ENCODE peak calls at places on chromosomes 1 and 21, in nine cellular contexts. D, A, X, W, Z, U, L, B and C are unnamed samples.

GRCh38 chr1:14539953-14540563 is 58.4 kb upstream of the KAZN start:
- DNase-seq in D (no peak), A (no peak), X (no peak), W (no peak), Z (no peak), U (no peak), L (no peak), B (no peak), C (no peak)

GRCh38 chr1:202501281-202501680 is 152.8 kb downstream of the PPP1R12B start:
- DNase-seq in D (no peak), A (peak; percentile 39), X (no peak), W (no peak), Z (no peak), U (no peak), L (no peak), B (peak; percentile 8), C (peak; percentile 10)

GRCh38 chr1:198560093-198560638 is 19.7 kb upstream of the ATP6V1G3 start:
- DNase-seq in D (no peak), A (no peak), X (no peak), W (no peak), Z (no peak), U (no peak), L (no peak), B (no peak), C (no peak)

GRCh38 chr1:200894712-200895447 is at the start of gene INAVA:
- DNase-seq in D (peak; percentile 63), A (no peak), X (peak; percentile 82), W (no peak), Z (no peak), U (no peak), L (no peak), B (no peak), C (no peak)

GRCh38 chr1:41679994-41680393 is 195.5 kb upstream of the EDN2 start:
- DNase-seq in D (no peak), A (no peak), X (peak; percentile 28), W (no peak), Z (no peak), U (no peak), L (no peak), B (no peak), C (no peak)

GRCh38 chr1:22861764-22862440 is 110.8 kb downstream of the LACTBL1 start:
- DNase-seq in D (no peak), A (no peak), X (no peak), W (no peak), Z (no peak), U (no peak), L (peak; percentile 13), B (peak; percentile 35), C (no peak)

GRCh38 chr1:158145173-158145719 is 35.4 kb upstream of the CD1D start:
- DNase-seq in D (peak; percentile 65), A (no peak), X (no peak), W (no peak), Z (peak; percentile 16), U (no peak), L (peak; percentile 75), B (no peak), C (no peak)

GRCh38 chr21:45505416-45506021 is 36.7 kb downstream of the SLC19A1 start:
- DNase-seq in D (no peak), A (no peak), X (peak; percentile 61), W (no peak), Z (no peak), U (no peak), L (no peak), B (no peak), C (no peak)

GRCh38 chr1:176826265-176826664 is 338.2 kb downstream of the ASTN1 start:
- DNase-seq in D (no peak), A (no peak), X (no peak), W (no peak), Z (no peak), U (no peak), L (no peak), B (no peak), C (no peak)

GRCh38 chr1:229427572-229427971 is 6.3 kb downstream of the ACTA1 start:
- DNase-seq in D (no peak), A (no peak), X (no peak), W (no peak), Z (no peak), U (no peak), L (no peak), B (no peak), C (no peak)
- H3K27ac ChIP-seq in D (no peak overlapping the region), A (no peak overlapping the region), X (no peak overlapping the region), W (no peak overlapping the region), Z (no peak overlapping the region), U (no peak overlapping the region), L (no peak overlapping the region), B (no peak overlapping the region), C (no peak overlapping the region)

GRCh38 chr21:33266784-33267135 is 593 bp downstream of the IL10RB start:
- DNase-seq in D (no peak), A (peak; percentile 42), X (peak; percentile 75), W (peak; percentile 42), Z (no peak), U (no peak), L (no peak), B (no peak), C (peak; percentile 39)

GRCh38 chr21:33268736-33269441 is 2.7 kb downstream of the IL10RB start:
- DNase-seq in D (peak; percentile 88), A (peak; percentile 97), X (peak; percentile 94), W (peak; percentile 34), Z (no peak), U (no peak), L (no peak), B (no peak), C (no peak)

GRCh38 chr21:33266050-33266783 is at the start of gene IL10RB:
- DNase-seq in D (peak; percentile 54), A (peak; percentile 80), X (peak; percentile 91), W (peak; percentile 74), Z (peak; percentile 58), U (peak; percentile 26), L (peak; percentile 82), B (peak; percentile 75), C (peak; percentile 53)

GRCh38 chr21:33267250-33267649 is 1.1 kb downstream of the IL10RB start:
- DNase-seq in D (no peak), A (no peak), X (no peak), W (no peak), Z (no peak), U (no peak), L (no peak), B (no peak), C (no peak)

DNA sequence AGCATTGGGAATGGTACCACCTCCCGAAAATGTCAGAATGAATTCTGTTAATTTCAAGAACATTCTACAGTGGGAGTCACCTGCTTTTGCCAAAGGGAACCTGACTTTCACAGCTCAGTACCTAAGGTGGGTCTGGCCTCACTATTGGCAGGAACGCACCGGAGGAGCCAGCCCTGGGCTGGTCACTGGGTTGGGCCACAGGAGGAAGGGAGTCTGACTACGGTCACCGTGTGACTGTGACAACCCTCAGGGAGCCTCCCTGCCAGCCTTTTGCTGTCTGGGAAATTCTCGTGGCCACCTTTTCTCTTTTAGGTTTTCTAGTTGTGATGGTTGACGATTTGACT is 2.2 kb downstream of the IL10RB start:
- DNase-seq in D (no peak), A (no peak), X (no peak), W (no peak), Z (no peak), U (no peak), L (no peak), B (no peak), C (no peak)
- H3K27ac ChIP-seq in D (peak overlapping the region; percentile 6), A (peak overlapping the region; percentile 56), X (no peak overlapping the region), W (peak overlapping the region; percentile 51), Z (peak overlapping the region; percentile 67), U (no peak overlapping the region), L (no peak overlapping the region), B (no peak overlapping the region), C (no peak overlapping the region)

DNA sequence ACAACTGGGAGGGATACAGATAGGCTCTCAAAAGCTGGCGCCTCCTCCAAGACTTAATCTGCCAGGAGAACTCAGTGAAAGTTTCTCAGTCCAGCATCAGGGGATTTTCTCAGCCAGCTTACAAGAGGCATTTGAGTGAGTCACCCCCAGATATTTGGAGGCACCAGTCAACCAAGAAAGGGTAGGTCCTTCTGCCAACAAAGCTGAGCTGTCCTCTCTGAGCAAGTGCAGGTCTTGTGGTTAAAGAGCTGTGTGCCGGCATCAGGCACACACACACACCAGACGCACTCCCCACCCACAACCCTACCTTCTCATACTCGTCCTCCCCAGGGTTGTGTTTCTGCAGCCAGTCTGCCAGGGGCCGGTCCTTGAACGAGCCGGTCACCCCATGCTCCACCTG is 27.0 kb upstream of the PPP1R15B start:
- DNase-seq in D (no peak), A (no peak), X (no peak), W (no peak), Z (no peak), U (peak; percentile 71), L (no peak), B (no peak), C (no peak)
- H3K27ac ChIP-seq in D (peak overlapping the region; percentile 80), A (no peak overlapping the region), X (no peak overlapping the region), W (no peak overlapping the region), Z (peak overlapping the region; percentile 7), U (peak overlapping the region; percentile 91), L (no peak overlapping the region), B (no peak overlapping the region), C (no peak overlapping the region)

GRCh38 chr1:91894036-91894761 is 8.2 kb upstream of the TGFBR3 start:
- DNase-seq in D (no peak), A (no peak), X (no peak), W (no peak), Z (no peak), U (no peak), L (no peak), B (no peak), C (no peak)

GRCh38 chr1:91891486-91891885 is 5.5 kb upstream of the TGFBR3 start:
- DNase-seq in D (no peak), A (no peak), X (no peak), W (no peak), Z (no peak), U (no peak), L (no peak), B (no peak), C (no peak)

GRCh38 chr1:91891969-91892368 is 6.0 kb upstream of the TGFBR3 start:
- DNase-seq in D (no peak), A (no peak), X (no peak), W (no peak), Z (no peak), U (no peak), L (no peak), B (no peak), C (no peak)

GRCh38 chr1:91885716-91886506 is at the start of gene TGFBR3:
- DNase-seq in D (peak; percentile 87), A (peak; percentile 79), X (peak; percentile 95), W (peak; percentile 74), Z (peak; percentile 89), U (peak; percentile 52), L (peak; percentile 93), B (peak; percentile 86), C (peak; percentile 79)

DNA sequence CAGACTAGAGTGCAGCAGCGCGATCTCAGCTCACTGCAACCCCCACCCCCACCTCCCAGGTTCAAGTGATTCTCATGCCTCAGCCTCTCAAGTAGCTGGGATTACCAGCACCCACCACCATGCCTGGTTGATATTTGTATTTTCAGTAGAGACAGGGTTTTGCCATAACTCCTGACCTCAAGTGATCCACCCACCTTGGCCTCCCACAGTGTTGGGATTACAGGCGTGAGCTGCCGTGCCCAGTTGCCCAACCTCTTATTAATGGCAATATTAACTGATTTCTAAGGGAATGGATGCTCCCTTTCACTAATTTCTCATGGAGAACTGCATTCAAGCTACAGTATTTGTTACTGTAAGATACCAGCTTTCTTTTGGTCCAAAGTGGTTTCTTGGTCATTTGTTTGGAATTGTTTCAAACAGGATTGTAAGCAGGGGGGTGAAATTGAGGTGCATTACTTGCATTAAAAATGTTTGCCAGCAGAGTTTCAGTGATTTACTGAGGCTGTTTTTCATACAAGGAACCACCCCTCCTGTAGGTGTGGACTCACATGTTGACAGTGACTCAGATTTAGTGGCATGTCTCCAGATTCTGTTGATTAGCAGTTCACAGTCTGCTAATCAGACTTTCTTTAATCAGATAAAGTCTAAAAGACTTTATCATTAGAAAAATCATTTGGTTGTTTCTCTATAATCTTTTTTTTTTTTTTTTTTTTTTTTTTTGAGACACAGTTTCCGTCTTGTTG is 3.9 kb upstream of the TGFBR3 start:
- DNase-seq in D (no peak), A (no peak), X (no peak), W (no peak), Z (no peak), U (no peak), L (no peak), B (no peak), C (no peak)
- H3K27ac ChIP-seq in D (no peak overlapping the region), A (no peak overlapping the region), X (no peak overlapping the region), W (no peak overlapping the region), Z (no peak overlapping the region), U (no peak overlapping the region), L (no peak overlapping the region), B (no peak overlapping the region), C (no peak overlapping the region)